ENCODE peak calls at places on chromosomes 3 and 15, in nine cellular contexts. Q is A549, I is transverse colon, K is body of pancreas, X is prostate gland, U is stomach, V is Peyer's patch, B is heart left ventricle, W is lower leg skin. H is an unnamed sample.

GRCh38 chr15:85691350-85692240 is 103.1 kb downstream of the KLHL25 start:
- DNase-seq in Q (no peak), I (peak), K (no peak), X (no peak), U (peak), V (peak), B (no peak), W (no peak), H (no peak)

GRCh38 chr3:150761831-150762661 is 923 bp downstream of the SIAH2 start:
- DNase-seq in Q (peak), I (peak), K (peak), X (peak), U (peak), V (peak), B (peak), W (peak), H (peak)

GRCh38 chr3:64358853-64359252 is 133.6 kb upstream of the PRICKLE2 start:
- DNase-seq in Q (no peak), I (no peak), K (no peak), X (no peak), U (no peak), V (no peak), B (no peak), W (no peak), H (no peak)

GRCh38 chr15:25990245-25990644 is 127.1 kb upstream of the ATP10A start:
- DNase-seq in Q (no peak), I (no peak), K (no peak), X (no peak), U (no peak), V (no peak), B (no peak), W (no peak), H (no peak)

GRCh38 chr3:152301745-152302181 is 33.0 kb downstream of the MBNL1 start:
- DNase-seq in Q (no peak), I (no peak), K (no peak), X (no peak), U (no peak), V (no peak), B (no peak), W (no peak), H (no peak)

GRCh38 chr3:40382617-40382979 is 4.4 kb upstream of the ENTPD3 start:
- DNase-seq in Q (no peak), I (no peak), K (no peak), X (no peak), U (no peak), V (no peak), B (no peak), W (no peak), H (no peak)

GRCh38 chr3:83248454-83248853 is 1487.0 kb upstream of the GBE1 start:
- DNase-seq in Q (no peak), I (no peak), K (no peak), X (no peak), U (no peak), V (no peak), B (no peak), W (no peak), H (no peak)

GRCh38 chr15:96053039-96054021 is 277.2 kb upstream of the NR2F2 start:
- DNase-seq in Q (peak), I (peak), K (peak), X (peak), U (peak), V (no peak), B (peak), W (peak), H (peak)

GRCh38 chr3:116994473-116994872 is 284.9 kb downstream of the TUSC7 start:
- DNase-seq in Q (no peak), I (no peak), K (no peak), X (no peak), U (no peak), V (no peak), B (no peak), W (no peak), H (no peak)

GRCh38 chr15:48766196-48766595 is 44.7 kb downstream of the CEP152 start:
- DNase-seq in Q (peak), I (peak), K (peak), X (peak), U (peak), V (no peak), B (no peak), W (no peak), H (no peak)

GRCh38 chr15:79967331-79968182 is 3.4 kb downstream of the BCL2A1 start:
- DNase-seq in Q (no peak), I (no peak), K (no peak), X (no peak), U (no peak), V (peak), B (no peak), W (no peak), H (no peak)

GRCh38 chr3:68057637-68058320 is 403.4 kb upstream of the SUCLG2 start:
- DNase-seq in Q (no peak), I (no peak), K (no peak), X (no peak), U (no peak), V (peak), B (no peak), W (no peak), H (no peak)

GRCh38 chr3:150521458-150521857 is 24.8 kb downstream of the SERP1 start:
- DNase-seq in Q (no peak), I (no peak), K (no peak), X (no peak), U (no peak), V (no peak), B (no peak), W (no peak), H (no peak)

GRCh38 chr3:187804120-187805106 is 59.1 kb upstream of the BCL6 start:
- DNase-seq in Q (no peak), I (no peak), K (no peak), X (no peak), U (no peak), V (no peak), B (no peak), W (peak), H (no peak)

GRCh38 chr3:36403661-36404060 is 23.4 kb downstream of the STAC start:
- DNase-seq in Q (no peak), I (no peak), K (no peak), X (no peak), U (no peak), V (no peak), B (no peak), W (no peak), H (no peak)

GRCh38 chr3:178320481-178321352 is 215.5 kb upstream of the KCNMB2 start:
- DNase-seq in Q (no peak), I (no peak), K (peak), X (no peak), U (peak), V (no peak), B (peak), W (no peak), H (peak)

GRCh38 chr15:83248151-83248851 is 36.2 kb downstream of the BNC1 start:
- DNase-seq in Q (peak), I (no peak), K (peak), X (peak), U (no peak), V (no peak), B (peak), W (no peak), H (no peak)

GRCh38 chr3:69368129-69368741 is 17.7 kb downstream of the FRMD4B start:
- DNase-seq in Q (no peak), I (peak), K (no peak), X (no peak), U (no peak), V (peak), B (no peak), W (no peak), H (no peak)

GRCh38 chr3:143972495-143973351 is 1.1 kb downstream of the DIPK2A start:
- DNase-seq in Q (peak), I (peak), K (peak), X (peak), U (peak), V (peak), B (peak), W (peak), H (peak)

GRCh38 chr15:62413147-62413546 is 248.1 kb upstream of the C2CD4B start:
- DNase-seq in Q (no peak), I (no peak), K (no peak), X (no peak), U (no peak), V (no peak), B (no peak), W (no peak), H (no peak)

GRCh38 chr3:89619263-89619662 is 511.8 kb downstream of the EPHA3 start:
- DNase-seq in Q (no peak), I (no peak), K (no peak), X (no peak), U (no peak), V (no peak), B (no peak), W (no peak), H (no peak)

GRCh38 chr15:70955151-70955550 is 62.5 kb downstream of the LRRC49 start:
- DNase-seq in Q (no peak), I (no peak), K (no peak), X (no peak), U (no peak), V (no peak), B (no peak), W (no peak), H (no peak)

GRCh38 chr3:52343946-52344600 is 28.0 kb downstream of the DNAH1 start:
- DNase-seq in Q (no peak), I (no peak), K (no peak), X (no peak), U (no peak), V (no peak), B (no peak), W (no peak), H (no peak)

GRCh38 chr15:65598468-65598867 is 12.5 kb downstream of the INTS14 start:
- DNase-seq in Q (no peak), I (no peak), K (no peak), X (no peak), U (no peak), V (no peak), B (no peak), W (no peak), H (no peak)

GRCh38 chr15:65599677-65600076 is 11.3 kb downstream of the INTS14 start:
- DNase-seq in Q (no peak), I (no peak), K (no peak), X (no peak), U (no peak), V (no peak), B (no peak), W (no peak), H (no peak)

GRCh38 chr15:65595960-65596359 is 15.0 kb downstream of the INTS14 start:
- DNase-seq in Q (peak), I (no peak), K (no peak), X (no peak), U (no peak), V (no peak), B (no peak), W (no peak), H (no peak)
- TF ChIP-seq CTCF in Q (peak), I (no peak), K (no peak), X (peak), U (no peak), V (no peak), B (peak), W (no peak), H (no peak)

DNA sequence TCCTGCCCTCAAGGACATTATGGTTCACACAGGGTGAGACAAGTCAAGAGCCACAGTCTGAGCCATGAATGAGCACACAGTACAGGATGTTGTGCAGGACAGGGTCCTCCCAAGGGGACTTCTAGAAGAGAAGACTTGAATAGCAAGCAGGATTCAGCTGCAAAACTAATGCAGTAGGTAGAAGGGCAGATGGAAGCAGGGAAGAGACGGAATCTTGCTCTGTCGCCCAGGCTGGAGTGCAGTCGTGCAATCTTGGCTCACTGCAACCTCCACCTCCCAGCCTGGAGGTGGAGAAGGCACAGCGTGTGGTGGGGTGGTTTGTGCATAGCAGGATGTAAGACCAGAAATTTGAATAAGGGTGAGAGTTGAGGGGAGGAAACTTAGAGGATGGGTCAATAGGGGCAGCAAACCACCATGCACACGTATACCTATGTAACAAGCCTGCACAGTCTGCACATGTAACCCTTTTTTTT is 8.0 kb downstream of the BCL2L10 start:
- DNase-seq in Q (no peak), I (no peak), K (no peak), X (no peak), U (no peak), V (peak), B (no peak), W (no peak), H (no peak)
- TF ChIP-seq POLR2A in Q (no peak), I (no peak), K (no peak), X (no peak), U (no peak), V (no peak), B (no peak), W (no peak), H (no peak)

GRCh38 chr3:186367631-186368030 is 5.6 kb upstream of the DGKG start:
- DNase-seq in Q (no peak), I (no peak), K (no peak), X (no peak), U (no peak), V (no peak), B (no peak), W (no peak), H (no peak)

GRCh38 chr3:186368717-186369116 is 6.7 kb upstream of the DGKG start:
- DNase-seq in Q (no peak), I (no peak), K (no peak), X (no peak), U (no peak), V (no peak), B (no peak), W (no peak), H (no peak)

GRCh38 chr3:186366206-186366605 is 4.2 kb upstream of the DGKG start:
- DNase-seq in Q (no peak), I (no peak), K (peak), X (no peak), U (no peak), V (no peak), B (no peak), W (no peak), H (no peak)

GRCh38 chr3:186369217-186369616 is 7.2 kb upstream of the DGKG start:
- DNase-seq in Q (no peak), I (no peak), K (no peak), X (no peak), U (no peak), V (no peak), B (no peak), W (no peak), H (no peak)

DNA sequence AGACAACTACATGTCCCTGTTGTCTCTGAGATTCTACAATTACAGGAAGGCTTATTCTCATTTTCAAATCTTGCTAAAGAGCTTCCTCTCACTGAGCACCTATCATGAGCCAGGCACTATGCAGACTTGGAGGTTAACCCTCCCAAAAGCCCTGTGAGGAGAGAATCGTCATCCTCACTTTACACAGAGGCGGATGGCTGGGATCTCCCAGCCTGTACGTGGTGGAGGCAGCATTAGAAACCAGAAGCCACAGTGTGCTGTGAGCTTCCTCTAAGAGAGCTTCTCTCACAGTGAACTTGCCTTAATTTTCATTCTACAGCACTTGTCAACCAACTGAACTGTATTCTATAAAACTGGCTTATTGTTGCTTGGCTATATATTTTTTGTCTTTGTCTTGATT is 6.1 kb upstream of the DGKG start:
- DNase-seq in Q (no peak), I (no peak), K (no peak), X (no peak), U (no peak), V (no peak), B (no peak), W (no peak), H (no peak)
- TF ChIP-seq CTCF in Q (no peak), I (no peak), K (no peak), X (no peak), U (no peak), V (no peak), B (no peak), W (no peak), H (no peak)

GRCh38 chr3:42162462-42162861 is 71.3 kb downstream of the TRAK1 start:
- DNase-seq in Q (no peak), I (no peak), K (no peak), X (no peak), U (no peak), V (no peak), B (no peak), W (no peak), H (no peak)

GRCh38 chr3:42161050-42161935 is 70.1 kb downstream of the TRAK1 start:
- DNase-seq in Q (no peak), I (no peak), K (no peak), X (no peak), U (no peak), V (no peak), B (no peak), W (no peak), H (no peak)

GRCh38 chr3:42159147-42159546 is 68.0 kb downstream of the TRAK1 start:
- DNase-seq in Q (no peak), I (no peak), K (no peak), X (no peak), U (no peak), V (no peak), B (no peak), W (peak), H (no peak)

GRCh38 chr3:42157915-42158538 is 66.9 kb downstream of the TRAK1 start:
- DNase-seq in Q (no peak), I (no peak), K (no peak), X (no peak), U (no peak), V (no peak), B (no peak), W (no peak), H (no peak)

GRCh38 chr3:42159706-42160472 is 68.7 kb downstream of the TRAK1 start:
- DNase-seq in Q (peak), I (peak), K (peak), X (peak), U (peak), V (peak), B (peak), W (peak), H (no peak)
- TF ChIP-seq POLR2A in Q (peak), I (peak), K (no peak), X (no peak), U (no peak), V (peak), B (no peak), W (no peak), H (no peak)

H was measured in adrenal gland.